ENCODE peak calls at places on chromosomes 5 and 9, in eight cellular contexts. R, E, M, O, D, Y, C and Q are unnamed samples.

GRCh38 chr9:108569624-108570023 is 286.2 kb downstream of the ACTL7B start:
- DNase-seq in M (no peak), Y (peak), R (no peak), D (peak), O (no peak), E (peak), C (no peak), Q (no peak)

GRCh38 chr5:94440015-94440414 is 178.4 kb downstream of the KIAA0825 start:
- DNase-seq in E (no peak), M (no peak), C (no peak), R (no peak), Y (no peak), O (no peak), D (no peak), Q (no peak)

GRCh38 chr9:116288658-116289057 is 135.1 kb downstream of the PAPPA start:
- DNase-seq in R (no peak), Y (peak), O (peak), M (no peak), E (peak), C (no peak), D (peak), Q (no peak)

GRCh38 chr5:38666668-38667498 is 110.4 kb upstream of the LIFR start:
- DNase-seq in C (peak), Y (peak), E (peak), M (peak), D (peak), O (peak), R (peak), Q (peak)

GRCh38 chr5:14810941-14811573 is 60.5 kb downstream of the ANKH start:
- DNase-seq in C (no peak), R (no peak), O (no peak), E (no peak), Y (no peak), D (no peak), M (no peak), Q (no peak)

GRCh38 chr5:83494666-83495065 is 23.1 kb downstream of the VCAN start:
- DNase-seq in M (no peak), E (no peak), D (no peak), O (no peak), R (no peak), Y (no peak), C (no peak), Q (no peak)

GRCh38 chr9:130448771-130449170 is 4.0 kb downstream of the ASS1 start:
- DNase-seq in R (no peak), E (no peak), Y (no peak), C (no peak), M (no peak), O (no peak), D (no peak), Q (no peak)

GRCh38 chr5:170709640-170710039 is 73.9 kb upstream of the GABRP start:
- DNase-seq in O (no peak), Y (no peak), C (no peak), R (no peak), M (no peak), D (no peak), E (no peak), Q (no peak)

GRCh38 chr9:76333319-76333880 is 60.8 kb downstream of the RFK start:
- DNase-seq in E (no peak), Y (no peak), C (no peak), D (no peak), M (no peak), R (no peak), O (no peak), Q (no peak)

GRCh38 chr5:74306845-74307244 is 333.7 kb downstream of the ENC1 start:
- DNase-seq in R (no peak), D (no peak), Y (no peak), M (no peak), E (no peak), C (no peak), O (no peak), Q (no peak)

GRCh38 chr9:14209399-14209990 is 104.4 kb downstream of the NFIB start:
- DNase-seq in O (no peak), C (no peak), E (no peak), Y (no peak), D (peak), M (no peak), R (no peak), Q (no peak)

GRCh38 chr9:76810377-76810957 is 46.2 kb downstream of the PCA3 start:
- DNase-seq in C (no peak), E (peak), R (peak), Y (peak), D (peak), M (peak), O (peak), Q (peak)

GRCh38 chr5:54651482-54652076 is 134.0 kb downstream of the SNX18 start:
- DNase-seq in M (peak), R (no peak), D (no peak), E (peak), Y (peak), O (no peak), C (peak), Q (no peak)

GRCh38 chr9:73008273-73008672 is 55.4 kb upstream of the ALDH1A1 start:
- DNase-seq in C (no peak), R (no peak), O (no peak), D (peak), M (no peak), E (no peak), Y (no peak), Q (no peak)

GRCh38 chr5:154771383-154771901 is 16.3 kb downstream of the LARP1 start:
- DNase-seq in O (no peak), Y (no peak), E (peak), M (peak), R (peak), D (no peak), C (peak), Q (no peak)

GRCh38 chr5:390571-391491 is 52.1 kb upstream of the EXOC3 start:
- DNase-seq in R (peak), E (no peak), C (no peak), Y (peak), M (no peak), O (no peak), D (no peak), Q (no peak)

GRCh38 chr5:54087436-54087835 is 222.9 kb downstream of the ARL15 start:
- DNase-seq in M (no peak), O (no peak), E (peak), D (no peak), Y (no peak), C (no peak), R (no peak), Q (no peak)

GRCh38 chr5:73947876-73948275 is 321.9 kb downstream of the ARHGEF28 start:
- DNase-seq in R (no peak), Y (no peak), C (no peak), M (no peak), E (no peak), D (no peak), O (no peak), Q (no peak)

GRCh38 chr5:79030663-79031480 is 38.6 kb downstream of the DMGDH start:
- DNase-seq in D (no peak), M (no peak), Y (no peak), C (no peak), E (no peak), R (no peak), O (no peak), Q (no peak)

GRCh38 chr5:108998216-108998615 is 250.5 kb downstream of the FER start:
- DNase-seq in M (no peak), C (no peak), D (no peak), E (no peak), R (no peak), O (no peak), Y (no peak), Q (no peak)

GRCh38 chr5:77908787-77909186 is 132.6 kb upstream of the TBCA start:
- DNase-seq in Y (no peak), M (no peak), R (no peak), C (no peak), O (no peak), E (no peak), D (no peak), Q (no peak)

GRCh38 chr9:86629530-86629929 is 275.3 kb upstream of the TUT7 start:
- DNase-seq in D (no peak), M (no peak), E (no peak), Y (no peak), R (no peak), C (no peak), O (no peak), Q (no peak)

DNA sequence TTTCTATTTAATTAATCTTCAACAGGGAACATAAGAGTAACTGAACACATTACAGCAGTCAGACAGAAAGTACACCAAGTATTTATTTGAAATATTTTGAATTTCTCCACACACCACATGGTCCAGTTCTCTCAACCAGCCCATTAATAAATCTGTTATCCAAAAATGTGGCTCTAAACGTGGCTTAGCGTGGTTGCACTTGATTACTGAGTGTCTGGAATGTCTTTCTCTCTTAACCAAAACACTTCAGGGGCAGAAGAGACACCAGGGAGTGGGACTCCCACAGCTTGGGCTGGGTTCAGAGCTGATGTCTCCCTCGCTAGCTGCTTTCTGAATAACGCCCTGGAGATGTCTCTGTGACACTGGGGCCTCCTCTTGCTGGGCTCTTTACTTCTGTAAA is 52.6 kb upstream of the FANCC start:
- DNase-seq in Y (no peak), E (no peak), C (no peak), M (no peak), D (no peak), O (no peak), R (no peak), Q (no peak)
- TF ChIP-seq CTCF in Y (no peak), E (no peak), C (no peak), M (no peak), D (no peak), O (no peak), R (no peak), Q (no peak)

GRCh38 chr5:63877961-63878360 is 84.3 kb downstream of the HTR1A start:
- DNase-seq in C (no peak), R (no peak), O (no peak), E (no peak), Y (no peak), D (no peak), M (no peak), Q (no peak)

DNA sequence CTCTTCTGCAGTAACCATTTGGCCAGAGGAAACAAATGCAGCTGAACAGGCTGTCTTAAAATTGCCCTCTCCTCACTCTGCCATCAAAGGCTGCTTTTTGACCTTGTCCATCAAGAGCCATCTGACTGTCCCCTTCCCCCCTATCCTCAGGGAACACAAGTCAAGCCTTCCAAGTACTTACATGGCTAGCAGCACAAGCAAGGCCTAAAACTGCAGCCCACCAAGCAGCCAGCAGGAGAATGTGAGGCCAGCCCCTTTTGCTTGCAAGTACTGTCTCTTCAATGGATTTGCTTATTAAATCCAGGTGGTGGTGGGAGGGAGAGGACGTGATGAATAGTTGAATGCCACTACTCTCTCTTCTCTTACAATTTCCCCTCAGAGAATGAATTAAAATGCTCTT is 83.5 kb downstream of the HTR1A start:
- DNase-seq in E (no peak), M (no peak), D (no peak), C (no peak), Y (no peak), R (no peak), O (no peak), Q (no peak)
- TF ChIP-seq CTCF in E (no peak), M (no peak), D (no peak), C (no peak), Y (no peak), R (no peak), O (no peak), Q (no peak)

GRCh38 chr5:144139586-144139985 is 30.9 kb downstream of the YIPF5 start:
- DNase-seq in E (peak), D (no peak), Y (no peak), M (peak), C (no peak), R (no peak), O (no peak), Q (no peak)
- TF ChIP-seq CTCF in E (peak), D (no peak), Y (no peak), M (no peak), C (no peak), R (no peak), O (no peak), Q (no peak)

DNA sequence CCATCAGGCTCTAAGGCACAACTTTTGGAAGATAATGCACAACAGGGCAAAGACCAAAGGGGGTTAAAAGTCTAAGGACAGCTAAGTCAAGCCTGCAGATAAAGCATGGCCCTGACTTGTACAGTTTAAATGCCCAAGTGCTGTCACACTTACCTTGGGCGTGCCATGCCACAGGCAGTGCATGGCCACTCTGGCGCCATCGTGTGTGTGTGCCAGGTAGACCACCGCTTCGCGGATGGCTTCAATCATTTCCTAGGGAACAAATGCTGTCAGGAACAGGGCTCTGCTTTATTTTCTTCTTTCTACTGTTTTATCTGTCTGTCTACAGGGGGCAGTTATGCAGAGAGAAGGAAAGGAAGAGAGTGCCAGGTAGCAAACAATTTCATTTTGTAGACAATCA is 19.3 kb downstream of the PUM3 start:
- DNase-seq in M (no peak), E (no peak), Y (no peak), D (no peak), R (no peak), O (no peak), C (no peak), Q (peak)
- TF ChIP-seq CTCF in M (no peak), E (peak), Y (no peak), D (no peak), R (no peak), O (peak), C (no peak), Q (no peak)

DNA sequence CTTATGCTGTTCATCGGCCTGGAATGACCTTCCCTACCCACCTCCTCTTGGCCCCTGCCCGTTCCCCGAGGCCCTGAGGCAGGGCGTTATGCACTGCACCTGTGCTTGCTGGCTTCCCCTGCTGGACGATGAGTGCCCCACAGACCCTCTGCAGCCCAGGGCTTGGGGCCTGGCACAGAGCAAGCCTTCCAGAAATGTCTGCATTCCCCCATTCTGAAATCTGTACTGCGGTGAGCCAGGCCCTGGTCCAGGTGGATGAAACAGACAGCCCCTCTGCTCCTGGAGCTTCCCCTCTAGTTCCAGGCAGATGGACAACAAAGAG is 35.0 kb downstream of the UNC5A start:
- DNase-seq in C (no peak), M (no peak), E (no peak), R (no peak), O (no peak), D (no peak), Y (no peak), Q (no peak)
- TF ChIP-seq CTCF in C (no peak), M (no peak), E (no peak), R (no peak), O (no peak), D (no peak), Y (no peak), Q (no peak)